ENCODE peak calls at places on chromosomes 16 and 17, in four cellular contexts. H is T-helper 9 cell, N is T-cell, L is heart right ventricle. Q is an unnamed sample.

GRCh38 chr16:14501331-14502255 is 128.5 kb downstream of the PARN start:
- DNase-seq in L (peak; percentile 83), N (no peak), H (no peak), Q (peak; percentile 87)

GRCh38 chr17:3861761-3862681 is 16.0 kb upstream of the NCBP3 start:
- DNase-seq in L (no peak), H (no peak), N (no peak), Q (no peak)

GRCh38 chr16:47413041-47413440 is 47.8 kb downstream of the ITFG1 start:
- DNase-seq in L (no peak), N (no peak), H (no peak), Q (no peak)

GRCh38 chr17:69325518-69326301 is 1.2 kb downstream of the ABCA5 start:
- DNase-seq in L (no peak), H (no peak), N (no peak), Q (no peak)

GRCh38 chr16:8370374-8371015 is 219.8 kb downstream of the TMEM114 start:
- DNase-seq in H (no peak), L (no peak), N (no peak), Q (no peak)

GRCh38 chr17:32623196-32623595 is 136.4 kb downstream of the CDK5R1 start:
- DNase-seq in N (no peak), H (no peak), L (no peak), Q (no peak)

GRCh38 chr17:76598004-76598439 is 12.4 kb upstream of the ST6GALNAC2 start:
- DNase-seq in H (no peak), L (no peak), N (no peak), Q (no peak)

GRCh38 chr17:74739227-74739831 is 2.3 kb downstream of the RAB37 start:
- DNase-seq in L (no peak), N (no peak), H (no peak), Q (no peak)

GRCh38 chr16:73993878-73994277 is 302.7 kb upstream of the PSMD7 start:
- DNase-seq in N (no peak), H (no peak), L (no peak), Q (no peak)

GRCh38 chr16:68685685-68686478 is 40.8 kb downstream of the CDH3 start:
- DNase-seq in N (no peak), H (no peak), L (no peak), Q (no peak)

GRCh38 chr16:55508941-55509920 is at the start of gene LPCAT2:
- DNase-seq in L (peak; percentile 90), N (no peak), H (no peak), Q (peak; percentile 67)

GRCh38 chr17:19938736-19939135 is 38.9 kb downstream of the AKAP10 start:
- DNase-seq in L (no peak), N (no peak), H (no peak), Q (no peak)

GRCh38 chr16:56960681-56961281 is 969 bp upstream of the CETP start:
- DNase-seq in H (no peak), L (no peak), N (no peak), Q (no peak)

GRCh38 chr17:11140028-11140427 is 101.0 kb upstream of the SHISA6 start:
- DNase-seq in N (no peak), H (no peak), L (peak; percentile 13), Q (no peak)

GRCh38 chr17:43020789-43021738 is 1.1 kb downstream of the VAT1 start:
- DNase-seq in N (no peak), H (peak; percentile 27), L (peak; percentile 66), Q (no peak)

GRCh38 chr17:2710804-2711607 is 558 bp downstream of the CLUH start:
- DNase-seq in H (no peak), N (peak; percentile 13), L (no peak), Q (no peak)

GRCh38 chr17:58383892-58384462 is 32.0 kb upstream of the SUPT4H1 start:
- DNase-seq in N (no peak), L (no peak), H (no peak), Q (no peak)

GRCh38 chr17:77323413-77324171 is 182.8 kb downstream of the SEC14L1 start:
- DNase-seq in L (peak; percentile 61), N (peak; percentile 9), H (no peak), Q (no peak)

GRCh38 chr17:56110463-56111138 is 42.7 kb upstream of the ANKFN1 start:
- DNase-seq in L (no peak), H (no peak), N (no peak), Q (no peak)

GRCh38 chr16:53745126-53745525 is 41.2 kb downstream of the FTO start:
- DNase-seq in N (no peak), L (no peak), H (no peak), Q (no peak)

GRCh38 chr17:17834974-17835373 is 1.8 kb downstream of the SREBF1 start:
- DNase-seq in L (no peak), H (no peak), N (no peak), Q (no peak)

GRCh38 chr16:11913425-11914079 is 2.2 kb downstream of the GSPT1 start:
- DNase-seq in N (peak; percentile 51), L (no peak), H (peak; percentile 27), Q (no peak)

GRCh38 chr16:57092786-57093301 is 461 bp downstream of the CPNE2 start:
- DNase-seq in H (peak; percentile 44), L (peak; percentile 61), N (peak; percentile 34), Q (no peak)

GRCh38 chr17:78998311-78999055 is 11.1 kb downstream of the CANT1 start:
- DNase-seq in H (no peak), N (no peak), L (peak; percentile 78), Q (no peak)

GRCh38 chr17:6021011-6021400 is 49.2 kb upstream of the WSCD1 start:
- DNase-seq in N (no peak), L (no peak), H (no peak), Q (no peak)

GRCh38 chr16:12099451-12100123 is 123.1 kb downstream of the SNX29 start:
- DNase-seq in L (no peak), H (no peak), N (no peak), Q (no peak)

GRCh38 chr17:80938556-80938955 is 53.1 kb upstream of the CHMP6 start:
- DNase-seq in N (peak; percentile 46), H (no peak), L (no peak), Q (no peak)

GRCh38 chr17:17811381-17812210 is 25.2 kb downstream of the SREBF1 start:
- DNase-seq in L (no peak), N (no peak), H (no peak), Q (no peak)

GRCh38 chr16:68760671-68761275 is 23.7 kb downstream of the CDH1 start:
- DNase-seq in L (no peak), N (no peak), H (no peak), Q (no peak)

GRCh38 chr16:73616186-73616585 is 568.3 kb upstream of the ZFHX3 start:
- DNase-seq in N (no peak), L (no peak), H (no peak), Q (no peak)

GRCh38 chr17:43723697-43724359 is 34.8 kb downstream of the SOST start:
- DNase-seq in H (no peak), N (no peak), L (peak; percentile 18), Q (no peak)

GRCh38 chr17:47736501-47737211 is 3.6 kb downstream of the TBX21 start:
- DNase-seq in N (no peak), L (no peak), H (no peak), Q (no peak)

GRCh38 chr17:44002141-44002848 is 2.1 kb upstream of the NAGS start:
- DNase-seq in N (no peak), L (no peak), H (no peak), Q (peak; percentile 41)

GRCh38 chr16:30473231-30474061 is 904 bp downstream of the ITGAL start:
- DNase-seq in H (peak; percentile 36), L (peak; percentile 15), N (peak; percentile 37), Q (no peak)

GRCh38 chr16:66223176-66223780 is 143.2 kb upstream of the CDH5 start:
- DNase-seq in N (no peak), H (no peak), L (no peak), Q (no peak)

GRCh38 chr16:68825427-68825826 is 17.9 kb upstream of the TANGO6 start:
- DNase-seq in L (no peak), N (no peak), H (no peak), Q (no peak)

GRCh38 chr17:49565948-49566491 is 9.7 kb upstream of the NXPH3 start:
- DNase-seq in L (peak; percentile 64), N (no peak), H (no peak), Q (no peak)

GRCh38 chr17:45411348-45412105 is 21.1 kb downstream of the ARHGAP27 start:
- DNase-seq in H (no peak), N (no peak), L (no peak), Q (no peak)

GRCh38 chr17:72008236-72008874 is 112.5 kb upstream of the SOX9 start:
- DNase-seq in L (no peak), N (no peak), H (no peak), Q (no peak)

GRCh38 chr17:48057626-48058025 is 9.5 kb downstream of the NFE2L1 start:
- DNase-seq in H (no peak), N (no peak), L (no peak), Q (no peak)

Q was measured in AG04450.